ENCODE peak calls at places on chromosomes 16 and 17, in six cellular contexts. I is mucosa of gallbladder; Y is central memory CD8-positive, alpha-beta T cell; S is heart right ventricle; L is endothelial cell; D is esophagus squamous epithelium. V is an unnamed sample.

GRCh38 chr17:42814633-42815399 is 9.3 kb downstream of the BECN1 start:
- DNase-seq in I (no peak), D (no peak), S (no peak), Y (no peak), L (no peak), V (no peak)

GRCh38 chr17:3533752-3534151 is 23.9 kb downstream of the TRPV3 start:
- DNase-seq in S (no peak), Y (no peak), L (no peak), D (no peak), I (no peak), V (no peak)

GRCh38 chr17:19645608-19646250 is 2.8 kb upstream of the ALDH3A2 start:
- DNase-seq in Y (peak; percentile 32), D (no peak), I (peak; percentile 81), S (peak; percentile 24), L (peak; percentile 61), V (peak; percentile 53)

GRCh38 chr17:72632026-72632684 is 460.3 kb downstream of the SLC39A11 start:
- DNase-seq in L (no peak), D (no peak), S (peak; percentile 12), Y (no peak), I (peak; percentile 88), V (no peak)

GRCh38 chr17:38982858-38983746 is 15.9 kb upstream of the FBXO47 start:
- DNase-seq in Y (peak; percentile 38), I (peak; percentile 44), D (no peak), S (peak; percentile 70), L (peak; percentile 25), V (peak; percentile 33)

GRCh38 chr16:31354394-31355291 is at the start of gene ITGAX:
- DNase-seq in D (no peak), I (peak; percentile 61), L (no peak), Y (peak; percentile 39), S (peak; percentile 46), V (peak; percentile 55)

GRCh38 chr16:49620158-49620867 is 235.6 kb downstream of the ZNF423 start:
- DNase-seq in I (peak; percentile 72), S (peak; percentile 74), Y (no peak), L (no peak), D (no peak), V (no peak)

GRCh38 chr16:20956319-20956718 is 55.7 kb downstream of the LYRM1 start:
- DNase-seq in Y (no peak), D (no peak), L (no peak), S (no peak), I (no peak), V (no peak)

GRCh38 chr16:28101533-28101890 is 38.0 kb upstream of the GSG1L start:
- DNase-seq in L (no peak), I (no peak), D (no peak), S (no peak), Y (no peak), V (no peak)

GRCh38 chr16:825298-826061 is 24.9 kb upstream of the GNG13 start:
- DNase-seq in I (no peak), Y (no peak), S (no peak), D (no peak), L (no peak), V (no peak)

GRCh38 chr17:54754560-54754959 is 146.1 kb upstream of the TOM1L1 start:
- DNase-seq in I (no peak), S (no peak), Y (no peak), L (peak; percentile 30), D (no peak), V (no peak)

GRCh38 chr16:84853534-84853933 is 33.7 kb downstream of the CRISPLD2 start:
- DNase-seq in S (no peak), L (no peak), D (no peak), Y (no peak), I (no peak), V (no peak)

GRCh38 chr17:36627101-36627500 is 25.7 kb downstream of the MRM1 start:
- DNase-seq in S (no peak), Y (no peak), L (peak; percentile 19), D (no peak), I (no peak), V (no peak)

GRCh38 chr17:32813021-32813420 is 63.9 kb downstream of the MYO1D start:
- DNase-seq in I (no peak), L (no peak), Y (no peak), D (no peak), S (no peak), V (no peak)

GRCh38 chr16:19382887-19383816 is 34.5 kb upstream of the TMC5 start:
- DNase-seq in Y (no peak), I (no peak), S (no peak), L (no peak), D (no peak), V (no peak)

GRCh38 chr17:42406602-42407288 is 16.3 kb downstream of the CAVIN1 start:
- DNase-seq in S (no peak), I (no peak), L (no peak), D (no peak), Y (no peak), V (no peak)

GRCh38 chr17:80485846-80486245 is 9.4 kb upstream of the NPTX1 start:
- DNase-seq in S (no peak), Y (no peak), L (no peak), I (no peak), D (no peak), V (no peak)